ENCODE peak calls at places on chromosomes 4 and X, in five cellular contexts. D is suprapubic skin, Q is brain microvascular endothelial cell, X is GM12878, V is astrocyte of the spinal cord. M is an unnamed sample.

GRCh38 chr4:76199664-76200211 is 13.9 kb downstream of the SCARB2 start:
- DNase-seq in D (no peak), Q (peak; percentile 33), X (peak; percentile 81), V (peak; percentile 23), M (peak; percentile 92)

GRCh38 chr4:37977471-37978452 is 17.6 kb downstream of the PTTG2 start:
- DNase-seq in D (peak; percentile 81), Q (peak; percentile 42), X (peak; percentile 44), V (peak; percentile 66), M (no peak)

GRCh38 chrX:150438165-150438564 is 75.0 kb downstream of the MAMLD1 start:
- DNase-seq in D (no peak), Q (no peak), X (no peak), V (no peak), M (no peak)

GRCh38 chr4:94507708-94508107 is 56.0 kb downstream of the PDLIM5 start:
- DNase-seq in D (peak; percentile 66), Q (peak; percentile 85), X (no peak), V (peak; percentile 83), M (no peak)

GRCh38 chrX:16953606-16954211 is 7.3 kb downstream of the REPS2 start:
- DNase-seq in D (no peak), Q (no peak), X (no peak), V (peak; percentile 19), M (no peak)

GRCh38 chr4:110033994-110034393 is 121.3 kb downstream of the EGF start:
- DNase-seq in D (no peak), Q (no peak), X (peak; percentile 63), V (no peak), M (peak; percentile 37)

GRCh38 chr4:5114911-5115310 is 63.6 kb downstream of the STK32B start:
- DNase-seq in D (no peak), Q (peak; percentile 45), X (no peak), V (no peak), M (no peak)

GRCh38 chrX:110600745-110601310 is 194.8 kb downstream of the CHRDL1 start:
- DNase-seq in D (no peak), Q (no peak), X (no peak), V (no peak), M (no peak)

GRCh38 chr4:38177792-38178665 is 217.8 kb downstream of the PTTG2 start:
- DNase-seq in D (peak; percentile 91), Q (no peak), X (no peak), V (no peak), M (no peak)

GRCh38 chr4:53465891-53466290 is 88.5 kb downstream of the FIP1L1 start:
- DNase-seq in D (no peak), Q (no peak), X (no peak), V (no peak), M (no peak)

GRCh38 chr4:7905461-7905915 is 34.2 kb downstream of the AFAP1 start:
- DNase-seq in D (no peak), Q (no peak), X (no peak), V (peak; percentile 59), M (no peak)
- H3K4me3 ChIP-seq in D (no peak overlapping the region), Q (peak overlapping the region; percentile 15), X (no peak overlapping the region), V (no peak overlapping the region), M (no peak overlapping the region)

GRCh38 chr4:16377887-16378286 is 151.6 kb upstream of the TAPT1 start:
- DNase-seq in D (no peak), Q (no peak), X (no peak), V (no peak), M (no peak)
- TF ChIP-seq CTCF in D (no peak), Q (no peak), X (no peak), V (no peak), M (no peak)

GRCh38 chrX:120485562-120486520 is 16.7 kb upstream of the LAMP2 start:
- DNase-seq in D (peak; percentile 81), Q (peak; percentile 73), X (peak; percentile 45), V (peak; percentile 84), M (peak; percentile 55)

GRCh38 chrX:120486786-120487185 is 17.7 kb upstream of the LAMP2 start:
- DNase-seq in D (no peak), Q (no peak), X (no peak), V (no peak), M (no peak)
- H3K4me3 ChIP-seq in D (no peak overlapping the region), Q (no peak overlapping the region), X (no peak overlapping the region), V (no peak overlapping the region), M (no peak overlapping the region)

GRCh38 chr4:144703494-144703893 is 57.5 kb downstream of the HHIP start:
- DNase-seq in D (no peak), Q (no peak), X (no peak), V (no peak), M (no peak)
- TF ChIP-seq CTCF in D (no peak), Q (no peak), X (no peak), V (no peak), M (no peak)

GRCh38 chr4:168575473-168575872 is 78.6 kb downstream of the PALLD start:
- DNase-seq in D (no peak), Q (no peak), X (no peak), V (no peak), M (no peak)

GRCh38 chr4:168577624-168578023 is 80.8 kb downstream of the PALLD start:
- DNase-seq in D (no peak), Q (no peak), X (no peak), V (no peak), M (no peak)

GRCh38 chr4:168572002-168572401 is 75.2 kb downstream of the PALLD start:
- DNase-seq in D (no peak), Q (no peak), X (no peak), V (no peak), M (no peak)

GRCh38 chr4:168573870-168574269 is 77.0 kb downstream of the PALLD start:
- DNase-seq in D (no peak), Q (no peak), X (no peak), V (no peak), M (no peak)

DNA sequence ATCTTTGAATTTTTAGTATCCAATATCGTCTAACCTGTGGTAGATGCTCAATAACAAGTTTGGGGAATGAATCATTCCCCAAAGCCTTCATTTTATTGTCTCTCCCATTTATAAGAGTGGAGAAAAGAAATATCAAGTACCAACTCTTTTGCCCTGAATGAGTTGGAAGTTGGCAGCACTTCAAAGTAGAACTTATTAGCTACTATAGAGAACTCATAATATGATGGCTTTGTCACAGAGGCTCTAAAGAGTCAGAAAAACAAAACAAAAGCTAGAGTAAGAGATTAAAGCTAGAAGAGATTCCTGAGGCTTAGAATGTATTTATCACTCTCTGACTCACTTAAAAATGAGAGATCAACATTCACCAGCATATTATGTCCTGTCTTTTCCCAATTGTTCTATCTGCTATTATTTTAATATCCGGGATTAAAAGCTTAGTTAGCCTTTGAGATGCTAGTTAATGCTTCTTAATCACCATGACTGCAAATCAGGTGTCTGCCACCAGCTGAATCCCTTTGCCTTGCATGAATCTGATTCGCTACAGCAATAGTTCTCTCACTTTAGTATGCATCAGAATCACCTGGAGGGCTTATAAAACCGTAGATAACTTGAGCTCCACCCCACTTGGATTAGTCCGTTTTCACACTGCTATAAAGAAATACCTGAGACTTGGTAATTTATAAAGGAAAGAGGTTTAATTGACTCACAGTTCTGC is 77.9 kb downstream of the PALLD start:
- DNase-seq in D (no peak), Q (no peak), X (no peak), V (peak; percentile 84), M (no peak)
- H3K4me3 ChIP-seq in D (no peak overlapping the region), Q (no peak overlapping the region), X (no peak overlapping the region), V (no peak overlapping the region), M (no peak overlapping the region)

DNA sequence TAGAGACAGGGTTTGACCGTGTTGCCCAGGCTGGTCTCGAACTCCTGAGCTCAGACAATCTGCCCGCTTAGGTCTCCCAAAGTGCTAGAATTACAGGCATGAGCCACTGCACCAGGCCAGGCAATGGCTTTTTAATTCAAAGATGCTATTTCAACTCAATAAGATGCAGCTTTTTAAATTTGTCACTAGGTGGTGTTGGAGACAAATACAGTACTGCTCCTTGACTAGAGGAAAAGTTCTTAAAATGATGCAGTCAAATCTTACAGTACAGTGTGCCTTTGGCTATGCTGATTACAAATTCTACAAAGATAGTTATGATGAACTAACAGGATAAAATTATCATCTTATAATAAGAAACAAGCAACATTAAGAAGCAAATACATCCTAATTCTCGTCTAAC is 441.1 kb downstream of the KCNIP4 start:
- DNase-seq in D (no peak), Q (peak; percentile 0), X (no peak), V (peak; percentile 41), M (no peak)
- TF ChIP-seq CTCF in D (no peak), Q (peak; percentile 47), X (no peak), V (peak; percentile 47), M (peak; percentile 18)

GRCh38 chr4:134327274-134328122 is 125.9 kb upstream of the PABPC4L start:
- DNase-seq in D (no peak), Q (no peak), X (no peak), V (no peak), M (no peak)

GRCh38 chr4:134326866-134327265 is 125.3 kb upstream of the PABPC4L start:
- DNase-seq in D (no peak), Q (no peak), X (no peak), V (no peak), M (no peak)

GRCh38 chr4:134324179-134324578 is 122.6 kb upstream of the PABPC4L start:
- DNase-seq in D (no peak), Q (no peak), X (no peak), V (no peak), M (no peak)

DNA sequence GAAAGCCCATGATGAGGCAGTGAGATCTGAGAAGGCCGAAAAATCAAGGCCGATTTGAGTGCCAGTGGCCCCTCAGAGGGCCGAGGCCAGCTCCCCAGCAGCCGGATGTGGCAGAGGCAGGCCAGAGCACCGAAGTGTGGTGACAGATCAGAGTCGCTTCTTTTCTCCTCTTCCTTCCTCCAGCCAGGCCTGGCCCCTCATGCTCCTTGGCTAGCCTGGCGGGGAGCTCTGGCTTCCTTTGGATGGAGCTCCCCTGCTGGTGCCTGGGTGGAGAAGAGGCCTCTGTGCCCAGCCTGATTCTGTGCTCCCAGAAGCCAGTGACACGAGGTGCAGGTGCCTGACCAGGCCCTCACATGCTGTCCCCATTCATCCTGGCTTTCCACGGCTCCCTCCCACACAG is 127.2 kb upstream of the PABPC4L start:
- DNase-seq in D (no peak), Q (no peak), X (no peak), V (no peak), M (no peak)
- H3K4me3 ChIP-seq in D (no peak overlapping the region), Q (no peak overlapping the region), X (no peak overlapping the region), V (no peak overlapping the region), M (no peak overlapping the region)

M was measured in GM12864.